ENCODE peak calls at places on chromosomes 16 and 17, in four cellular contexts. D is Panc1, I is K562, V is HepG2. A is an unnamed sample.

GRCh38 chr16:47624563-47624962 is 163.4 kb downstream of the PHKB start:
- DNase-seq in D (no peak), I (no peak), V (no peak), A (no peak)

GRCh38 chr16:87648236-87648635 is 45.9 kb downstream of the JPH3 start:
- DNase-seq in D (no peak), I (no peak), V (no peak), A (no peak)

GRCh38 chr16:15708096-15708495 is 58.1 kb downstream of the NDE1 start:
- DNase-seq in D (no peak), I (no peak), V (no peak), A (no peak)

GRCh38 chr16:48862087-48862532 is 252.1 kb upstream of the N4BP1 start:
- DNase-seq in D (no peak), I (peak; percentile 14), V (no peak), A (peak; percentile 7)

GRCh38 chr17:11899494-11899893 is 97.8 kb downstream of the ZNF18 start:
- DNase-seq in D (no peak), I (peak; percentile 12), V (no peak), A (no peak)

GRCh38 chr16:27515874-27516353 is 33.8 kb downstream of the GTF3C1 start:
- DNase-seq in D (no peak), I (peak; percentile 56), V (peak; percentile 36), A (peak; percentile 6)

GRCh38 chr17:1808649-1809048 is 21.1 kb downstream of the SMYD4 start:
- DNase-seq in D (no peak), I (no peak), V (no peak), A (no peak)

GRCh38 chr17:67376509-67376891 is 581 bp upstream of the PITPNC1 start:
- DNase-seq in D (no peak), I (no peak), V (no peak), A (no peak)

GRCh38 chr17:69501591-69502468 is 87.3 kb downstream of the MAP2K6 start:
- DNase-seq in D (no peak), I (no peak), V (peak; percentile 78), A (no peak)

GRCh38 chr16:77317059-77317458 is 117.8 kb downstream of the ADAMTS18 start:
- DNase-seq in D (no peak), I (no peak), V (no peak), A (no peak)

GRCh38 chr17:81200695-81201580 is 21.8 kb downstream of the CEP131 start:
- DNase-seq in D (peak; percentile 7), I (peak; percentile 65), V (peak; percentile 62), A (peak; percentile 54)

GRCh38 chr17:82257473-82257872 is 16.0 kb downstream of the CSNK1D start:
- DNase-seq in D (no peak), I (peak; percentile 62), V (no peak), A (no peak)

GRCh38 chr17:62626719-62627218 is 701 bp upstream of the MRC2 start:
- DNase-seq in D (no peak), I (no peak), V (peak; percentile 31), A (no peak)

GRCh38 chr17:40517981-40518380 is 16.6 kb upstream of the TNS4 start:
- DNase-seq in D (no peak), I (no peak), V (no peak), A (no peak)

GRCh38 chr16:28139530-28139929 is 72.2 kb downstream of the XPO6 start:
- DNase-seq in D (no peak), I (peak; percentile 26), V (no peak), A (no peak)

GRCh38 chr17:36739208-36739607 is 137.8 kb downstream of the MRM1 start:
- DNase-seq in D (no peak), I (no peak), V (no peak), A (no peak)

GRCh38 chr17:79188048-79188447 is 113.4 kb downstream of the ENGASE start:
- DNase-seq in D (no peak), I (peak; percentile 72), V (no peak), A (peak; percentile 10)

GRCh38 chr16:28977703-28978641 is 3.4 kb downstream of the SPNS1 start:
- DNase-seq in D (peak; percentile 28), I (peak; percentile 58), V (peak; percentile 35), A (no peak)

GRCh38 chr17:64155751-64156544 is 26.0 kb upstream of the ERN1 start:
- DNase-seq in D (no peak), I (no peak), V (peak; percentile 98), A (no peak)

GRCh38 chr16:66207139-66207863 is 159.2 kb upstream of the CDH5 start:
- DNase-seq in D (no peak), I (no peak), V (no peak), A (no peak)

GRCh38 chr16:56246051-56246817 is 54.9 kb downstream of the GNAO1 start:
- DNase-seq in D (peak; percentile 32), I (no peak), V (peak; percentile 18), A (no peak)

GRCh38 chr17:81494984-81495383 is 17.6 kb downstream of the ACTG1 start:
- DNase-seq in D (no peak), I (no peak), V (no peak), A (no peak)

GRCh38 chr17:40244255-40244654 is 25.2 kb downstream of the WIPF2 start:
- DNase-seq in D (no peak), I (no peak), V (no peak), A (no peak)

GRCh38 chr17:4724655-4725054 is 6.6 kb upstream of the MED11 start:
- DNase-seq in D (no peak), I (no peak), V (no peak), A (no peak)

GRCh38 chr16:56372013-56372634 is 53.2 kb downstream of the AMFR start:
- DNase-seq in D (no peak), I (no peak), V (no peak), A (no peak)

GRCh38 chr17:21252289-21252874 is 828 bp downstream of the NATD1 start:
- DNase-seq in D (no peak), I (no peak), V (no peak), A (no peak)

GRCh38 chr16:80210787-80211186 is 330.0 kb upstream of the DYNLRB2 start:
- DNase-seq in D (no peak), I (no peak), V (no peak), A (no peak)

GRCh38 chr17:82939213-82940030 is 99.6 kb upstream of the ZNF750 start:
- DNase-seq in D (no peak), I (no peak), V (no peak), A (no peak)

GRCh38 chr16:31052131-31052530 is 18.8 kb downstream of the STX4 start:
- DNase-seq in D (peak; percentile 92), I (peak; percentile 37), V (peak; percentile 45), A (peak; percentile 72)

GRCh38 chr16:76729525-76729924 is 452.3 kb downstream of the CNTNAP4 start:
- DNase-seq in D (no peak), I (no peak), V (no peak), A (no peak)

GRCh38 chr17:11871773-11872172 is 125.5 kb downstream of the ZNF18 start:
- DNase-seq in D (no peak), I (peak; percentile 18), V (no peak), A (no peak)

GRCh38 chr17:43219746-43220380 is 8.2 kb downstream of the TMEM106A start:
- DNase-seq in D (no peak), I (no peak), V (no peak), A (no peak)

GRCh38 chr17:48626470-48627241 is 498 bp upstream of the HOXB9 start:
- DNase-seq in D (no peak), I (peak; percentile 92), V (no peak), A (peak; percentile 88)

GRCh38 chr17:74369221-74369620 is 1.9 kb downstream of the GPR142 start:
- DNase-seq in D (no peak), I (no peak), V (no peak), A (no peak)

GRCh38 chr17:50270430-50271172 is 3.7 kb upstream of the TMEM92 start:
- DNase-seq in D (no peak), I (no peak), V (no peak), A (no peak)

GRCh38 chr17:19876524-19877161 is 8.9 kb upstream of the ULK2 start:
- DNase-seq in D (no peak), I (no peak), V (no peak), A (no peak)

GRCh38 chr17:74768069-74768762 is 7.9 kb downstream of the NAT9 start:
- DNase-seq in D (no peak), I (no peak), V (no peak), A (no peak)

DNA sequence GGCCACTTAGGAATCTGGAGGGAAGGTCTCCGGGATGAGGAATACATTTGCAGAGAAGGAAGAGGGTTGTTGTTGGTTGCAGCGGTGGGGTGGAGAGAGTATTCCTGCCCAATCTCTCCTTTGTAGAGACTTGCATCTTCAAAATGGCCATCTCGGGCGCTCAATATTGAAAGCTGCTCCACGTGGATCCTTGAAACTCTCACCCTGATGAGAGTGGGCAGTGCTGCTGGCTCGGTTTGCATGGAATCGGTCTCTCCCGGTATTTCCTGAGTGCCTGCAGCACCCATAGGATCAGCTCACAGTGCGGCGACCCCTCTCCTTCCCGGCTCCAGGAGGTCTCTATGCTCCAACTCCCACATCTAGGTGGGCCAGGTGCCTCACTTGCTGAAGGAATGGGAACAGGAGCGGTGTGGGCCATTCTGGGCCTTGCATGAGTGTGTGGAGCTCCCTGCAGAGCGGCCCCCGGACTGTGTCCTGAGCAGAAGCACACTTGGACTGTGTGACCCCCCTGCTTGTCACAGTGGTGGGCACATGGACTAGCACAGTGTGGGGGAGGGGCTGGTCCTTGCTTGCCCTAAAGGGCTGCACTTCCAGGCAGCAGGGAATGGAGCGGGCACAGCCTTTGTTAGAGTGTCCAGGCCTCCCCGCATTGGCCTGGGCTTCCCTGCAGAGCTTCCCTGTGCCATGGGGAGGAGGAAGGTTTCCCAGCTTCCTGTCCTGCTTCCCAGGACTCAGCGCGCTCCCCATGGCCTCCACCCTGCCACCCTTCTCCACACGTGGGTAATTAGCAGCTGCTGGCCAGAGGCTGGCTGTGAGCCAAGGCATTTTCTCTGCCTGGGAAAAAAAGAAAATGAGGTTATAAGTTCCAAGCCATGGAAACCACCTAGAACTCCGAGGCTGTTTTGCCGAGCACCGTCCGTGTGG is 139.3 kb downstream of the IRF8 start:
- DNase-seq in D (no peak), I (no peak), V (no peak), A (no peak)
- TF ChIP-seq TCF7L2 in D (no peak), I (no peak), V (no peak), A (no peak)

GRCh38 chr17:77257169-77257568 is 116.4 kb downstream of the SEC14L1 start:
- DNase-seq in D (no peak), I (no peak), V (no peak), A (no peak)

GRCh38 chr17:77252736-77253135 is 112.0 kb downstream of the SEC14L1 start:
- DNase-seq in D (no peak), I (no peak), V (no peak), A (no peak)

GRCh38 chr17:77253611-77254051 is 112.9 kb downstream of the SEC14L1 start:
- DNase-seq in D (no peak), I (no peak), V (no peak), A (no peak)

GRCh38 chr17:77256710-77257109 is 115.9 kb downstream of the SEC14L1 start:
- DNase-seq in D (no peak), I (peak; percentile 39), V (no peak), A (no peak)

GRCh38 chr17:77254961-77255741 is 114.4 kb downstream of the SEC14L1 start:
- DNase-seq in D (peak; percentile 75), I (no peak), V (peak; percentile 73), A (peak; percentile 89)
- TF ChIP-seq TCF7L2 in D (peak; percentile 82), I (no peak), V (no peak), A (peak; percentile 16)

GRCh38 chr17:17535957-17536356 is 39.8 kb upstream of the RASD1 start:
- DNase-seq in D (no peak), I (no peak), V (no peak), A (no peak)
- TF ChIP-seq TCF7L2 in D (no peak), I (no peak), V (no peak), A (no peak)

DNA sequence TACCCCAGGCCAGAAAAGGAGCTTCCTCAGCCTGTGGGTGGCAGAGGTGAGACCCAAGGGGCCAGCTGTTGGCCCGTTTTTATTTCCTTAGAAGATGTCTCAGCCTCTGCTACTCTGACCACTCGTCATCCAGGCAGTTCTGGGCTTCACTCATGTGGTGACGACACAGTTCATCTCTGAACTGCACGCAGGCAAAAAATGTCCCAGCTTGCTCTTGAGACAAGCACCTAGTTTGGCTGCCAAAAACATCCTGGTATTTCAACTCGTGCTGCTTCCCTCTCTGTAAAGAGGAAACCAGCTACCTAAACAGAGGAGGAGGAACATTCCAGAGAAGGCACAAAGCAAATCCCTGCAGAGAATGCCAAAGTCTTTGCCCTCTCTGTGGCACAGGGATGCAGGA is 125.7 kb downstream of the XYLT1 start:
- DNase-seq in D (no peak), I (no peak), V (no peak), A (no peak)
- TF ChIP-seq TCF7L2 in D (no peak), I (no peak), V (no peak), A (no peak)